ENCODE peak calls at places on chromosomes 3 and 15, in four cellular contexts. Z, W, B and I are unnamed samples.

GRCh38 chr3:63908081-63908736 is 4.0 kb downstream of the SCAANT1 start:
- DNase-seq in B (no peak), Z (peak), W (no peak), I (no peak)

GRCh38 chr3:97510795-97511194 is 253.8 kb upstream of the ARL6 start:
- DNase-seq in B (no peak), W (no peak), Z (no peak), I (no peak)

GRCh38 chr3:76436895-76437294 is 603.0 kb upstream of the ROBO2 start:
- DNase-seq in W (no peak), Z (no peak), B (no peak), I (no peak)

GRCh38 chr15:31457161-31457560 is 130.5 kb downstream of the KLF13 start:
- DNase-seq in B (no peak), Z (no peak), W (no peak), I (peak)

GRCh38 chr3:126621627-126622345 is 33.1 kb downstream of the TXNRD3 start:
- DNase-seq in B (peak), Z (no peak), W (no peak), I (peak)

GRCh38 chr3:15934389-15935195 is 136.8 kb upstream of the ANKRD28 start:
- DNase-seq in Z (no peak), B (no peak), W (no peak), I (no peak)

GRCh38 chr3:5694267-5694666 is 506.8 kb downstream of the EDEM1 start:
- DNase-seq in W (no peak), Z (no peak), B (no peak), I (no peak)

GRCh38 chr3:61924065-61924740 is 362.8 kb downstream of the PTPRG start:
- DNase-seq in B (no peak), W (no peak), Z (no peak), I (no peak)

GRCh38 chr3:184788751-184789150 is 23.2 kb upstream of the VPS8 start:
- DNase-seq in Z (no peak), W (no peak), B (no peak), I (peak)

GRCh38 chr3:64293121-64293520 is 67.9 kb upstream of the PRICKLE2 start:
- DNase-seq in Z (no peak), W (peak), B (no peak), I (no peak)

GRCh38 chr3:99503350-99503749 is 135.0 kb upstream of the COL8A1 start:
- DNase-seq in B (no peak), Z (no peak), W (no peak), I (no peak)

GRCh38 chr3:146093928-146094327 is 67.1 kb downstream of the PLOD2 start:
- DNase-seq in W (no peak), B (no peak), Z (no peak), I (no peak)

GRCh38 chr15:52786436-52787122 is 3.6 kb downstream of the ONECUT1 start:
- DNase-seq in B (no peak), Z (peak), W (no peak), I (no peak)

GRCh38 chr3:86913160-86913559 is 77.8 kb downstream of the VGLL3 start:
- DNase-seq in W (no peak), B (no peak), Z (no peak), I (no peak)

GRCh38 chr15:74171965-74172541 is 1.5 kb upstream of the ISLR start:
- DNase-seq in B (no peak), W (no peak), Z (no peak), I (no peak)

GRCh38 chr15:95162967-95163531 is 931.7 kb downstream of the MCTP2 start:
- DNase-seq in B (peak), Z (no peak), W (no peak), I (peak)

GRCh38 chr3:84965141-84965540 is 6.4 kb downstream of the CADM2 start:
- DNase-seq in B (no peak), W (no peak), Z (peak), I (no peak)

GRCh38 chr15:58282060-58282708 is 144.0 kb downstream of the AQP9 start:
- DNase-seq in W (no peak), Z (peak), B (no peak), I (no peak)

GRCh38 chr3:127689266-127689860 is 16.6 kb downstream of the ABTB1 start:
- DNase-seq in B (no peak), W (peak), Z (no peak), I (no peak)

GRCh38 chr15:73460662-73461061 is 17.7 kb downstream of the REC114 start:
- DNase-seq in B (no peak), W (no peak), Z (no peak), I (no peak)

GRCh38 chr3:156126467-156126866 is 6.1 kb downstream of the KCNAB1 start:
- DNase-seq in Z (no peak), B (no peak), W (no peak), I (no peak)

DNA sequence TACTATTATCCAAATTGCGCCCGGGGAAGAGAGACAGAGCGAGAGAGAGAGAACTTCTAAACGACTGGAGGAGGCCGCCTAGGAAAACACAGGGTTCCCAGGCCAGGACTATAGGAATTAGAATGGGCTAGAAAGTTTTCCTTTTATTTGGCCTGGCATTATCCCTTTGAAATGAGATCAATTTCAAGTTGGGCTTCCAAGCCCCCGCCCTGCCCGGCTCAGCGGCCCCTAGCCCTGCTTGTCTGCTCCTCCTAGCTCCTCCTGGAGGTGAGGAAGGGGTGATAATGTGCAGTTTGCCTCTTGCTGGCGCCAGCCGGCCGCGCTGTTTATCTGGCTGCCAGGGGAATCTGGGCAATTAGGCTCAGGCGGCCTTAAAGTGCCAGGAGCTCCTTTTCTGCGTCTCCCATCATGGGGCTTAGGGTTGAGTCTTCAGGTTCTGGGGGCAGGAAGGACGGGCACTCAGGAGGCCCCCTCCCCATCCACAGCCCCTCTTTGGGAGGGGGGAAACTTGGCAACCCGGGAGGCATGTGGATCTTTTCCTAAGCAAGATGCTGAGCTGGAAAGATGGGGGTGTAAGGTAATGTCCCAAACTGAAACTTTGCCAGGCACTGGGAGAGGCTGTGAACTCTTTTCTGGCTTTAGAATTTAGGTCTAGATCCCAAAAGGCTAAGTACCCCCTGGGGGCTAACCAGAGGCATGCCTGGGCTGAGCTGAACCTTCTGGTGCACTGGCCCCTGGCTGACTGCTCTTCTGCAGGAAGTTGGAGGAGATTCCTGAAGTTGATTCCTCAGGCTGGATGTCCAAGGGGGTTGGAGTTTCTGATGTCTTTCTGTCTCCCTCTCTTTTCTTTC is 5.5 kb downstream of the SMAD6 start:
- DNase-seq in W (no peak), B (no peak), Z (peak), I (no peak)
- H3K27ac ChIP-seq in W (no peak), B (peak), Z (no peak), I (peak)

GRCh38 chr15:38941399-38941953 is 376.9 kb upstream of the RASGRP1 start:
- DNase-seq in W (no peak), Z (no peak), B (no peak), I (no peak)

GRCh38 chr15:38945551-38946298 is 381.1 kb upstream of the RASGRP1 start:
- DNase-seq in Z (no peak), B (no peak), W (no peak), I (no peak)

DNA sequence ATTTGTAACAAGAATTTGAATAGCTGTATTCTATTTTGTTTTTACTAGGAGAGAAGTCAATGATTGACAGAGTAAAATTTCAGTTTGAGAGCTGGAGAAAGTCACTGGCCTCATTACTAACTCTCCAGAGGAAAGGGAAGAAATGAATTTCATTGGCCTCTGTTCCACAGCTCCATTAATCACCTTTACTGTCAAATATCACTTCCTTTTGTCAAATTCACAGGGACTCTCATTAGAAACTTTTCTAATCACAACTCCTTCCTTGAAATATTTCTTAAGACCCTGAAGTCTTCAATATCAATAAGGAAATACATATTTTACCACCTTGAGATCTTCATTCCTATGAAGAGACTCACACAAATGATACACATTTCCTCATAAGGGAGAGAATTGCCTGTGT is 379.9 kb upstream of the RASGRP1 start:
- DNase-seq in B (no peak), W (no peak), Z (no peak), I (no peak)
- TF ChIP-seq CTCF in B (no peak), W (no peak), Z (no peak), I (no peak)

GRCh38 chr15:66692808-66693596 is 9.0 kb upstream of the SMAD6 start:
- DNase-seq in Z (no peak), W (no peak), B (no peak), I (no peak)
- H3K27ac ChIP-seq in Z (no peak), W (no peak), B (no peak), I (no peak)

DNA sequence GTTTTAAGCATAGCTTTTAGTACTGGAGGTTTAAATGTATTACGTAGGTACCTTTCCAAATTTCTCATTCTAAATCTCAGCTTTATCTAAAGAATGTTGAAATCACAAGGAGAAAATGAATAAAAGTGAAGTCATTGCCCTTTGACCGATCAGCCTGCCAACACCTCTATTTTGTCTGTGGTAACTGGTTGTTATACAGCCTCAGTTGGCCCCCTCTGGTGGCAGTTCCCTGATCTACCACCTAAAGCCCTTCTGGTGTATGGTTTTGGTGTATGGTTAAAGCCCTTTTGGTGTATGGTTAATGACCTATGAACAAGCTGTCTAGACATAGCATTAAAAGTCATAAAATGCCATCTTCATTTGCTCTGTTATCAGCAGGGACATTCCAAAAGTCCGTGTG is 378.2 kb upstream of the AZI2 start:
- DNase-seq in Z (peak), W (no peak), B (no peak), I (peak)
- TF ChIP-seq CTCF in Z (peak), W (no peak), B (peak), I (peak)

GRCh38 chr15:77039217-77039533 is 31.7 kb downstream of the TSPAN3 start:
- DNase-seq in B (no peak), Z (no peak), W (no peak), I (no peak)

GRCh38 chr15:77040673-77041072 is 30.2 kb downstream of the TSPAN3 start:
- DNase-seq in B (no peak), W (no peak), Z (no peak), I (no peak)

GRCh38 chr15:77038312-77039216 is 32.3 kb downstream of the TSPAN3 start:
- DNase-seq in B (no peak), W (no peak), Z (no peak), I (no peak)

GRCh38 chr15:77037475-77038209 is 33.3 kb downstream of the TSPAN3 start:
- DNase-seq in Z (no peak), B (no peak), W (no peak), I (no peak)

GRCh38 chr15:77039817-77040216 is 31.1 kb downstream of the TSPAN3 start:
- DNase-seq in B (no peak), W (no peak), Z (no peak), I (no peak)
- H3K27ac ChIP-seq in B (no peak), W (no peak), Z (no peak), I (peak)

DNA sequence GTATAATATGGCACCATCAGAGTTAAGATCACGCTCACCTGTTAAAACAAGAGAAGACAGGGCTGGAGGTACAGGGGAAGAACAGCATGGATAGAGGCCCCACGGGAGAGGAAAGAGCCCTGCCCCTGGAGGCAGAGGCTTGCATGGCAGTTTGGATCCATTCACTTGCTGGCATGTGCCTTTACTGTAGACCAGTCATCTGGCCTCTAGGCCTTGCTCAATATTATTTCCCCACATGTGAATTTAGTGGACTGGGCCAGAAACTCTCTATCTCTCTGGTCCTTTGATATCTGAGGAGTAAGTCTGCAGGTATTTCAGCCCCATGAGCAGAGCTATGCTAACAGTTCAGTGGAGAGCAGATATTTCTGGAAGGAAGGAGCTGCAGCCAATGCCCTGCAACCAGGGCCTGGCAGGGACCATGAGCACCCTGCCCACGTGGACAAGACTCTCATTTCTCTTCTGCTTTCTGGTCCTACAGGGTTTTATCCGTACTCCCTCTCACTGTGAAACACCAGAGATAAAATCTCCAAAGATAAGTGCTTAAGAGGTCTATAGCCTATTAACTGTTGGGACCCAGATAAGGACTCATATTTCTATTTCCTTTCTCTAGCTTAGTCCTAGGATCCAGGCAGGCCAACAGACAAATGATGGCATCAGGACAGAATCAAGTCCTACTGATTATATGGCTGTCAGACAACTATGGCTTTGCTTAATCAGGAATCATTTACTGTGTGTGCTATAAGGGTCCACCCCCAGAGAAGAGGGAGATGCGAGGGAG is 65.0 kb downstream of the CLDN11 start:
- DNase-seq in B (no peak), W (no peak), Z (peak), I (no peak)
- TF ChIP-seq CTCF in B (peak), W (no peak), Z (peak), I (no peak)

DNA sequence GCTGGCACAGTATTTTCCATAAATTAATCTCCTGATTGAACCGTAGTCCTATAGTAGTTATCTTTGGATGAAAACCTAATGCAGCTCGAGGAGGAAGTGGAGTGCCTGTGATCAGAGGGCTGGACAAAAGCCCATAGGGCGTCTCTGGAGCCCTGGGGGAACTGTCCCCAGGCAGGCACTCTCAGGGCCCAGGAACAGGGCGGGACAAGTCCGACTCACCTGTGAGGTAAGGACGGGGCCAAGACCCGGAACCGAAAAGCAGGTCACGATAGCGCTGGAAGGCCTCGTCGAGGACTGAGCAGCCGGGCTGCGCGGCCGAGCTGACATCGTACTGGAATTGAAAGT is 341 bp downstream of the HEXA start:
- DNase-seq in B (no peak), Z (no peak), W (no peak), I (no peak)
- H3K27ac ChIP-seq in B (peak), Z (peak), W (peak), I (peak)